ENCODE peak calls at places on chromosomes 12 and 14, in eight cellular contexts. G is activated B cell treated with CpG ODN at 0.5 μM for 24 hours; W is Ammon's horn; P is activated T-cell treated with anti-CD3 and anti-CD28 coated beads, Interleukin-2, amount 50 U/mL, for 1 hour; M is sigmoid colon; K is left kidney; I is thoracic aorta; Q is mesothelial cell of epicardium. A is an unnamed sample.

GRCh38 chr12:7229741-7230140 is 40.3 kb downstream of the PEX5 start:
- DNase-seq in G (no peak), W (no peak), P (no peak), M (no peak), K (no peak), I (no peak), Q (no peak), A (no peak)

GRCh38 chr14:50806241-50806933 is 24.6 kb downstream of the NIN start:
- DNase-seq in G (no peak), W (no peak), P (no peak), M (no peak), K (no peak), I (no peak), Q (no peak), A (no peak)

GRCh38 chr12:52280319-52280795 is 5.9 kb downstream of the KRT86 start:
- DNase-seq in G (no peak), W (no peak), P (no peak), M (peak), K (no peak), I (peak), Q (no peak), A (no peak)

GRCh38 chr12:690466-690865 is 27.2 kb upstream of the NINJ2 start:
- DNase-seq in G (no peak), W (no peak), P (no peak), M (no peak), K (peak), I (no peak), Q (no peak), A (no peak)

GRCh38 chr14:96916751-96917150 is 119.6 kb downstream of the VRK1 start:
- DNase-seq in G (no peak), W (no peak), P (no peak), M (no peak), K (no peak), I (no peak), Q (no peak), A (no peak)

GRCh38 chr12:92827836-92828431 is 101.2 kb downstream of the EEA1 start:
- DNase-seq in G (no peak), W (no peak), P (peak), M (no peak), K (peak), I (no peak), Q (no peak), A (no peak)

GRCh38 chr14:74879427-74880180 is 2.1 kb upstream of the DLST start:
- DNase-seq in G (no peak), W (no peak), P (no peak), M (no peak), K (no peak), I (no peak), Q (no peak), A (no peak)

GRCh38 chr14:75513911-75514672 is 8.2 kb upstream of the BATF start:
- DNase-seq in G (peak), W (no peak), P (no peak), M (no peak), K (no peak), I (no peak), Q (no peak), A (peak)

GRCh38 chr12:124862768-124863408 is 776 bp downstream of the SCARB1 start:
- DNase-seq in G (no peak), W (peak), P (peak), M (no peak), K (peak), I (no peak), Q (no peak), A (no peak)

GRCh38 chr14:76904100-76904739 is 78.0 kb downstream of the LRRC74A start:
- DNase-seq in G (no peak), W (no peak), P (no peak), M (peak), K (no peak), I (no peak), Q (no peak), A (no peak)

GRCh38 chr12:117189725-117190209 is 503 bp downstream of the FBXO21 start:
- DNase-seq in G (peak), W (peak), P (no peak), M (peak), K (peak), I (no peak), Q (peak), A (peak)

A was measured in activated effector memory CD4-positive, alpha-beta T cell treated with anti-CD3 and anti-CD28 coated beads, Interleukin-2, amount 50 U/mL, for 16 hours.